ENCODE peak calls at places on chromosomes 2 and 18, in eight cellular contexts. V, O, A, E, M, Q, D and K are unnamed samples.

GRCh38 chr18:49247786-49248185 is 212.7 kb downstream of the DYM start:
- DNase-seq in V (no peak), O (no peak), A (no peak), E (no peak), M (no peak), Q (no peak), D (no peak), K (no peak)

GRCh38 chr2:206164261-206164862 is 4.7 kb downstream of the EEF1B2 start:
- DNase-seq in V (no peak), O (peak), A (no peak), E (peak), M (no peak), Q (peak), D (peak), K (peak)

GRCh38 chr2:157194097-157194688 is 63.3 kb upstream of the GALNT5 start:
- DNase-seq in V (peak), O (peak), A (no peak), E (no peak), M (peak), Q (peak), D (peak), K (peak)

GRCh38 chr2:194095359-194095758 is 1561.7 kb upstream of the SLC39A10 start:
- DNase-seq in V (no peak), O (no peak), A (no peak), E (no peak), M (no peak), Q (no peak), D (no peak), K (no peak)

GRCh38 chr18:9763876-9764605 is 55.9 kb downstream of the RAB31 start:
- DNase-seq in V (no peak), O (no peak), A (no peak), E (no peak), M (no peak), Q (no peak), D (no peak), K (no peak)

GRCh38 chr2:160278889-160279196 is 78.8 kb upstream of the ITGB6 start:
- DNase-seq in V (no peak), O (no peak), A (no peak), E (no peak), M (peak), Q (no peak), D (no peak), K (no peak)

GRCh38 chr2:467543-467891 is 179.6 kb upstream of the ALKAL2 start:
- DNase-seq in V (no peak), O (no peak), A (no peak), E (no peak), M (no peak), Q (no peak), D (no peak), K (peak)

GRCh38 chr2:113324684-113325160 is 46.0 kb upstream of the PAX8 start:
- DNase-seq in V (peak), O (no peak), A (no peak), E (peak), M (peak), Q (peak), D (peak), K (peak)

GRCh38 chr2:220277445-220277960 is 650.1 kb downstream of the SLC4A3 start:
- DNase-seq in V (no peak), O (peak), A (no peak), E (no peak), M (peak), Q (no peak), D (no peak), K (no peak)